ENCODE peak calls at places on chromosomes 2 and 18, in four cellular contexts. N is WTC11, A is SK-N-SH, Z is K562. F is an unnamed sample.

GRCh38 chr2:105739408-105739807 is 5.3 kb upstream of the NCK2 start:
- DNase-seq in A (no peak), N (no peak), Z (no peak), F (no peak)

GRCh38 chr18:36516258-36516657 is 218.7 kb downstream of the FHOD3 start:
- DNase-seq in N (no peak), A (no peak), Z (no peak), F (no peak)

GRCh38 chr2:71832844-71833243 is 314.8 kb downstream of the CYP26B1 start:
- DNase-seq in N (no peak), A (no peak), Z (no peak), F (no peak)

GRCh38 chr2:212537311-212538155 is 1.1 kb downstream of the ERBB4 start:
- DNase-seq in A (peak; percentile 69), N (peak; percentile 68), Z (no peak), F (no peak)

GRCh38 chr18:3885209-3885792 is 435.3 kb downstream of the TGIF1 start:
- DNase-seq in N (no peak), Z (peak; percentile 67), A (peak; percentile 24), F (peak; percentile 27)

GRCh38 chr2:176415156-176415870 is 146.1 kb downstream of the MTX2 start:
- DNase-seq in N (no peak), A (no peak), Z (no peak), F (no peak)

GRCh38 chr18:9614401-9615279 is at the start of gene PPP4R1:
- DNase-seq in N (peak; percentile 87), Z (peak; percentile 94), A (peak; percentile 94), F (peak; percentile 33)

GRCh38 chr2:156589381-156590079 is 153.4 kb downstream of the GPD2 start:
- DNase-seq in Z (no peak), A (peak; percentile 15), N (no peak), F (peak; percentile 31)

GRCh38 chr2:29042581-29043075 is 31.7 kb downstream of the PCARE start:
- DNase-seq in A (peak; percentile 72), N (no peak), Z (no peak), F (no peak)

GRCh38 chr2:42908538-42909200 is 116.3 kb upstream of the HAAO start:
- DNase-seq in N (no peak), Z (no peak), A (no peak), F (no peak)

GRCh38 chr2:132909427-132909826 is 239.4 kb upstream of the LYPD1 start:
- DNase-seq in N (no peak), A (no peak), Z (no peak), F (no peak)

GRCh38 chr2:98432145-98432544 is 12.5 kb upstream of the INPP4A start:
- DNase-seq in N (no peak), Z (no peak), A (no peak), F (no peak)

GRCh38 chr18:22345733-22346132 is 72.0 kb downstream of the CTAGE1 start:
- DNase-seq in Z (no peak), A (no peak), N (no peak), F (no peak)

GRCh38 chr2:178819992-178820391 is 12.8 kb upstream of the TTN start:
- DNase-seq in A (no peak), Z (no peak), N (no peak), F (no peak)

GRCh38 chr2:222318712-222319575 is 20.1 kb upstream of the PAX3 start:
- DNase-seq in Z (no peak), A (peak; percentile 77), N (peak; percentile 32), F (no peak)

GRCh38 chr2:237627463-237628321 is at the start of gene LRRFIP1:
- DNase-seq in Z (no peak), N (peak; percentile 46), A (peak; percentile 95), F (no peak)

GRCh38 chr2:141863964-141864363 is 266.9 kb downstream of the LRP1B start:
- DNase-seq in A (no peak), Z (no peak), N (no peak), F (no peak)

GRCh38 chr2:152089238-152089637 is 9.6 kb downstream of the CACNB4 start:
- DNase-seq in N (no peak), Z (no peak), A (no peak), F (no peak)

GRCh38 chr18:13500227-13500865 is 226.0 kb downstream of the FAM210A start:
- DNase-seq in Z (no peak), A (no peak), N (peak; percentile 45), F (peak; percentile 8)

GRCh38 chr2:106124787-106125549 is 69.1 kb downstream of the UXS1 start:
- DNase-seq in A (no peak), N (no peak), Z (no peak), F (peak; percentile 75)

GRCh38 chr2:67091681-67092080 is 305.5 kb upstream of the ETAA1 start:
- DNase-seq in Z (no peak), N (no peak), A (no peak), F (no peak)

GRCh38 chr2:17851731-17852585 is 26.5 kb upstream of the KCNS3 start:
- DNase-seq in A (peak; percentile 76), Z (peak; percentile 57), N (peak; percentile 72), F (peak; percentile 45)

GRCh38 chr2:47334356-47335136 is 68.4 kb upstream of the MSH2 start:
- DNase-seq in N (peak; percentile 41), Z (no peak), A (no peak), F (no peak)

GRCh38 chr2:3780477-3781402 is 77.4 kb downstream of the DCDC2C start:
- DNase-seq in A (peak; percentile 87), Z (peak; percentile 40), N (peak; percentile 24), F (peak; percentile 75)

GRCh38 chr2:17538022-17538843 is 2.3 kb upstream of the VSNL1 start:
- DNase-seq in A (peak; percentile 33), Z (no peak), N (peak; percentile 48), F (peak; percentile 39)

GRCh38 chr2:219973136-219973535 is 345.7 kb downstream of the SLC4A3 start:
- DNase-seq in A (no peak), N (no peak), Z (no peak), F (no peak)
- TF ChIP-seq FOXJ3 in A (no peak), N (no peak), Z (no peak), F (no peak)

GRCh38 chr2:74399785-74400184 is 19.7 kb upstream of the DCTN1 start:
- DNase-seq in N (no peak), Z (peak; percentile 56), A (peak; percentile 54), F (peak; percentile 41)
- TF ChIP-seq FOXJ3 in N (no peak), Z (no peak), A (no peak), F (no peak)

DNA sequence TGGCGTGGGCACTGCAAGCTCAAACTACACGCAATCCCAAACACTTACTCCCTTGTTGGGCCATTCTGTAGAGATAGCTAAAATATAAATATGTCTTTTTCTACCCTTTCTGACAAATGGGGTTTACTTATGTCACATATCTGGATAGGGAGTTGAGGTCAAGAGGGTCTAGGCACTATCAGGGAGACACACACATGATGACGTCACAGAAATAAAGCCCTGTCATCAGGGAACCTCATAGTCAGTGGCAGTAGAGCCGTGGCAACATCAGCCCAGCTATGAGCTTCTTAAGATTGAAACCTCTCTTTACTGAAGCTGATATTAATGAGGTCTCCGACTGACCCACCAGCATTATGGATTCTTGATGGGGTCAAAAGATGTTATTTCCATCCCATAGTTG is 234.6 kb upstream of the CDH7 start:
- DNase-seq in A (no peak), N (no peak), Z (no peak), F (no peak)
- TF ChIP-seq FOXJ3 in A (no peak), N (no peak), Z (no peak), F (no peak)

DNA sequence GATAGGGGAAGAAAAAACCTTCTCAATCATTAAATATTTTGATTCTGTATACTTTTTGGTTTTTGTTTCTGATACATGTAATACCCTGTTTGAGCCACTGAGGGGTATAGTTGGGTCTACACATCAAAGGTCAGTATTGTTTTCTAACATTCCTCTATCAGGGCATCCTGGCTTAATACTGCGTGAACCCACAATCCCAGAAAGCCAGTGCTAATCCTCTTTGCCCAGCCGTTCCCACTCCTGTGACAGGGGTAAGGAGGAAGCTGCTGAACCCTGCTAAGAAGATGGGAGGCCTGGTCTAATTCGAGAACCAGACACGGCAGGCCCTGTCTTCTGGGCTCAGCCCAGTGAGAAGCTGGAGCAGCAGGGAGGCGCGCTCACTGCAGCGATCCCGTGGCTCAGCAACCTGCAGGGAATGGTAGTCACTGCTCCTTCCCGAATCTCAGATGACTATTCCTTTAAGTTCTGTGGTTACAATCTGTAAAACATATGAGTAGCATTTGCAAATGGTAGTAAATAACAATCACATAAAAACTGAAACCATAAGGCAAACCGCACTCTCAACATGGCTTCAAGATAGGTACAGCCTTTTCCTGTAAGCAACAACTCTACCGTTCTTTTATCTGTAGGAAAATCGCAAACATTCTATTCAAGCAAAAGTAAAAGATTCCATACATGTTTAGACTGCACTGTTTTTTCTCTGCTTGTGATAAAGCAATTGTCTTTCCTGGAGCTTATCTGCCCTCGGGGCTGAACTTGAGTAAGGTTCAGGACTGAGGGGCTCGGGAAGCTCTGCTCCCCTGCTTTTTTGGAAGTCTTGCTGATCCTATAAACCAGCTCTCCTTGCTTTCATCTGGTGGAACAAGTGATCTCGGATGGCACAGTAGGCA is 87.0 kb downstream of the EPB41L3 start:
- DNase-seq in A (peak; percentile 24), Z (no peak), N (peak; percentile 35), F (peak; percentile 7)
- TF ChIP-seq FOXJ3 in A (no peak), Z (no peak), N (no peak), F (no peak)

GRCh38 chr2:37905033-37905432 is 20.1 kb upstream of the RMDN2 start:
- DNase-seq in N (no peak), Z (no peak), A (no peak), F (no peak)
- TF ChIP-seq FOXJ3 in N (no peak), Z (no peak), A (no peak), F (no peak)

GRCh38 chr2:173792166-173792565 is 173.0 kb downstream of the SP3 start:
- DNase-seq in Z (no peak), A (no peak), N (peak; percentile 27), F (no peak)

GRCh38 chr2:173797586-173798263 is 167.4 kb downstream of the SP3 start:
- DNase-seq in A (no peak), N (no peak), Z (no peak), F (no peak)

GRCh38 chr2:173791502-173791901 is 173.7 kb downstream of the SP3 start:
- DNase-seq in Z (no peak), A (peak; percentile 27), N (no peak), F (no peak)

DNA sequence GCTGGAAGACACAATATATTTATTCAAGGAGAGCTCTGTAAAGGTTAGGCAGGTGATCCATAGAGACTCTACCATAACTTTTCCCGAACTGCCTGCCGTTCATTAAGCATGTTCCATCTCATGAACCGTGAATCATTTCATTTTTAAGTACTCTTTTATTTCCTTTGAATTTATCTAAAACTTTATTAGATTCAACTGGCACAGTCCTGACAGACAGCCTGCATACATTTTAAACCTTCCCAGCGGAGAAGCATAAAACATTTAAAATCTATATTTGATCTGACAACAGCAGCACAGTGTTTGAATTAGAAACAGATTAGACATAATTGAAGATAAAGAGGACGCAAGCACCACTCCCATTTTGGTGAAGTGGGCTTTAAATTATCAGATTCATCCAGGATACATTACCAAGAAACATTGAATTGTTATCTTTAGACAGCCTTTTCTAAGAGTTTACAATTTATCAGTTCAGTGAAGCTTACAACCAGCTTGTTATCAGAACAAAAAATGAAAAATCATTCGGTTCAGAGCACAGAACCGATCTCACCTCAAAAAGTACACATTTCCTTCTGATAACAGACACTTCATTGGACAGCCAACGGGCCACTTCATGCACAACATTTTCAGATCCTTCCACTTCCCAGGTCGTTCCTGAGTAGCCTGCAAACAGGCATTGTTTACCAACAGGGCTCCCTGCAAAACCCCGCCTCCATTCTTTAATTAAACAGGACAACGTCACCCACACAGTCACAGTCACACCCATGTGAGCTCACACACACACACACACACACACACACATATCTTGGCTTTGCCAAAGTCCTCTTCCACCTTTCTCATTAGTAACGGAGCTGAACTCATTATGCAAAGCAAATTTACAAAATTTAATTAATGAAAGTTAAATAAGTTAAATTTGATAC is 171.3 kb downstream of the SP3 start:
- DNase-seq in Z (no peak), A (peak; percentile 26), N (no peak), F (no peak)
- TF ChIP-seq FOXJ3 in Z (no peak), A (no peak), N (no peak), F (no peak)